ENCODE peak calls at places on chromosomes 12 and 14, in six cellular contexts. K, W, P, X, Y and M are unnamed samples. For H3K36me3 and H3K27me3, the result is how much of the 10 kb centered on the place peaks cover.

GRCh38 chr14:99475660-99476059 is 5.0 kb downstream of the SETD3 start:
- DNase-seq in K (no peak), W (no peak), P (no peak), X (no peak), Y (no peak), M (no peak)

GRCh38 chr14:68782091-68782981 is 10.5 kb downstream of the ZFP36L1 start:
- DNase-seq in K (no peak), W (no peak), P (peak), X (no peak), Y (no peak), M (no peak)

GRCh38 chr14:77139540-77140342 is 1.9 kb downstream of the ZDHHC22 start:
- DNase-seq in K (peak), W (no peak), P (no peak), X (no peak), Y (peak), M (peak)

GRCh38 chr14:52473557-52473956 is 78.7 kb downstream of the TXNDC16 start:
- DNase-seq in K (no peak), W (no peak), P (no peak), X (peak), Y (peak), M (no peak)

GRCh38 chr12:102399653-102400052 is 80.7 kb downstream of the IGF1 start:
- DNase-seq in K (no peak), W (no peak), P (no peak), X (no peak), Y (no peak), M (no peak)

GRCh38 chr12:20777420-20777819 is 33.1 kb upstream of the SLCO1B3 start:
- DNase-seq in K (no peak), W (no peak), P (no peak), X (no peak), Y (no peak), M (no peak)

GRCh38 chr12:98059659-98060343 is 455.6 kb upstream of the TMPO start:
- DNase-seq in K (no peak), W (no peak), P (no peak), X (no peak), Y (no peak), M (no peak)

GRCh38 chr12:62190081-62190480 is 70.1 kb upstream of the USP15 start:
- DNase-seq in K (no peak), W (no peak), P (no peak), X (no peak), Y (no peak), M (no peak)

GRCh38 chr14:93231129-93231979 is 24.3 kb downstream of the UBR7 start:
- DNase-seq in K (no peak), W (peak), P (peak), X (peak), Y (no peak), M (no peak)

GRCh38 chr14:49615776-49616175 is 4.7 kb downstream of the RPL36AL start:
- DNase-seq in K (no peak), W (no peak), P (no peak), X (peak), Y (no peak), M (no peak)

GRCh38 chr12:118107026-118107425 is 3.2 kb upstream of the VSIG10 start:
- DNase-seq in K (no peak), W (no peak), P (no peak), X (no peak), Y (no peak), M (no peak)

GRCh38 chr12:4526923-4527546 is 11.7 kb upstream of the RAD51AP1 start:
- DNase-seq in K (no peak), W (no peak), P (no peak), X (no peak), Y (no peak), M (no peak)

GRCh38 chr12:15472036-15472435 is 149.7 kb downstream of the PTPRO start:
- DNase-seq in K (no peak), W (no peak), P (no peak), X (peak), Y (no peak), M (no peak)

GRCh38 chr14:101031721-101032120 is 128.2 kb upstream of the RTL1 start:
- DNase-seq in K (no peak), W (peak), P (peak), X (no peak), Y (no peak), M (no peak)

GRCh38 chr14:97381309-97381708 is 584.1 kb downstream of the VRK1 start:
- DNase-seq in K (no peak), W (no peak), P (no peak), X (no peak), Y (no peak), M (no peak)

GRCh38 chr12:2372735-2373134 is 319.9 kb downstream of the CACNA1C start:
- DNase-seq in K (no peak), W (peak), P (no peak), X (no peak), Y (no peak), M (no peak)

GRCh38 chr12:24172031-24172772 is 222.7 kb upstream of the SOX5 start:
- DNase-seq in K (no peak), W (no peak), P (no peak), X (no peak), Y (no peak), M (peak)

GRCh38 chr14:77707724-77708408 is at the start of the genes ALKBH1 and SLIRP:
- DNase-seq in K (peak), W (peak), P (peak), X (peak), Y (peak), M (peak)

GRCh38 chr12:46364777-46365580 is 7.6 kb downstream of the SLC38A2 start:
- DNase-seq in K (peak), W (no peak), P (no peak), X (peak), Y (no peak), M (peak)

GRCh38 chr14:75826599-75826998 is 155.2 kb downstream of the TGFB3 start:
- DNase-seq in K (no peak), W (no peak), P (no peak), X (peak), Y (no peak), M (no peak)

GRCh38 chr12:79426121-79426520 is 264.6 kb downstream of the PAWR start:
- DNase-seq in K (no peak), W (no peak), P (no peak), X (no peak), Y (no peak), M (no peak)

GRCh38 chr14:39372656-39373055 is 59.6 kb downstream of the FBXO33 start:
- DNase-seq in K (no peak), W (no peak), P (no peak), X (no peak), Y (no peak), M (no peak)

GRCh38 chr12:124168016-124168415 is 126.9 kb upstream of the RFLNA start:
- DNase-seq in K (no peak), W (no peak), P (no peak), X (no peak), Y (no peak), M (no peak)

GRCh38 chr12:1297206-1297605 is 297.2 kb downstream of the FBXL14 start:
- DNase-seq in K (no peak), W (no peak), P (no peak), X (no peak), Y (no peak), M (no peak)

GRCh38 chr12:124040737-124041136 is 67.7 kb downstream of the ZNF664 start:
- DNase-seq in K (no peak), W (no peak), P (no peak), X (no peak), Y (no peak), M (no peak)

GRCh38 chr12:120574106-120574505 is 7.1 kb downstream of the POP5 start:
- DNase-seq in K (no peak), W (no peak), P (no peak), X (no peak), Y (no peak), M (no peak)

GRCh38 chr14:103828315-103828967 is 18.9 kb downstream of the PPP1R13B start:
- DNase-seq in K (peak), W (peak), P (peak), X (peak), Y (no peak), M (peak)

GRCh38 chr12:109109756-109110350 is 6.5 kb upstream of the ACACB start:
- DNase-seq in K (no peak), W (no peak), P (no peak), X (no peak), Y (no peak), M (no peak)

GRCh38 chr12:72285861-72286260 is 13.7 kb downstream of the TRHDE start:
- DNase-seq in K (no peak), W (no peak), P (no peak), X (no peak), Y (no peak), M (no peak)

GRCh38 chr12:9646794-9647622 is 22.5 kb upstream of the CLEC2D start:
- DNase-seq in K (no peak), W (no peak), P (no peak), X (no peak), Y (no peak), M (no peak)

GRCh38 chr12:52250048-52250990 is 17.3 kb downstream of the KRT7 start:
- DNase-seq in K (no peak), W (no peak), P (no peak), X (no peak), Y (no peak), M (no peak)

GRCh38 chr14:61388173-61388975 is 67.0 kb downstream of the PRKCH start:
- DNase-seq in K (no peak), W (no peak), P (no peak), X (peak), Y (peak), M (peak)

GRCh38 chr12:121038861-121039654 is at the start of gene OASL:
- DNase-seq in K (peak), W (peak), P (no peak), X (peak), Y (no peak), M (peak)

GRCh38 chr14:36654185-36655053 is 7.2 kb upstream of the PAX9 start:
- DNase-seq in K (no peak), W (no peak), P (no peak), X (no peak), Y (no peak), M (no peak)

GRCh38 chr14:26138764-26139445 is 458.9 kb downstream of the NOVA1 start:
- DNase-seq in K (no peak), W (no peak), P (no peak), X (no peak), Y (no peak), M (peak)

GRCh38 chr12:82873951-82874350 is 187.2 kb downstream of the TMTC2 start:
- DNase-seq in K (no peak), W (no peak), P (no peak), X (no peak), Y (no peak), M (no peak)

GRCh38 chr12:113997365-113997764 is 31.2 kb upstream of the RBM19 start:
- DNase-seq in K (no peak), W (no peak), P (no peak), X (no peak), Y (no peak), M (no peak)

GRCh38 chr14:100715332-100715731 is 11.4 kb upstream of the DLK1 start:
- DNase-seq in K (no peak), W (no peak), P (no peak), X (no peak), Y (no peak), M (no peak)

GRCh38 chr14:68076451-68076850 is 256.9 kb downstream of the RAD51B start:
- DNase-seq in K (no peak), W (no peak), P (no peak), X (peak), Y (no peak), M (no peak)

GRCh38 chr12:96194901-96195844 is 998 bp downstream of the ELK3 start:
- DNase-seq in K (peak), W (peak), P (peak), X (peak), Y (peak), M (peak)

GRCh38 chr12:68780731-68781130 is 27.2 kb upstream of the MDM2 start:
- DNase-seq in K (no peak), W (no peak), P (no peak), X (no peak), Y (no peak), M (no peak)

GRCh38 chr12:68785358-68785757 is 22.6 kb upstream of the MDM2 start:
- DNase-seq in K (no peak), W (no peak), P (no peak), X (peak), Y (no peak), M (no peak)

GRCh38 chr12:68784015-68784414 is 24.0 kb upstream of the MDM2 start:
- DNase-seq in K (no peak), W (no peak), P (no peak), X (no peak), Y (no peak), M (no peak)

GRCh38 chr12:68779280-68779679 is 28.7 kb upstream of the MDM2 start:
- DNase-seq in K (no peak), W (no peak), P (no peak), X (no peak), Y (no peak), M (no peak)

GRCh38 chr12:68781728-68782127 is 26.2 kb upstream of the MDM2 start:
- DNase-seq in K (no peak), W (no peak), P (no peak), X (no peak), Y (no peak), M (no peak)
- H3K36me3 ChIP-seq in K (under half), W (under half), P (under half), X (under half), Y (under half), M (under half)

DNA sequence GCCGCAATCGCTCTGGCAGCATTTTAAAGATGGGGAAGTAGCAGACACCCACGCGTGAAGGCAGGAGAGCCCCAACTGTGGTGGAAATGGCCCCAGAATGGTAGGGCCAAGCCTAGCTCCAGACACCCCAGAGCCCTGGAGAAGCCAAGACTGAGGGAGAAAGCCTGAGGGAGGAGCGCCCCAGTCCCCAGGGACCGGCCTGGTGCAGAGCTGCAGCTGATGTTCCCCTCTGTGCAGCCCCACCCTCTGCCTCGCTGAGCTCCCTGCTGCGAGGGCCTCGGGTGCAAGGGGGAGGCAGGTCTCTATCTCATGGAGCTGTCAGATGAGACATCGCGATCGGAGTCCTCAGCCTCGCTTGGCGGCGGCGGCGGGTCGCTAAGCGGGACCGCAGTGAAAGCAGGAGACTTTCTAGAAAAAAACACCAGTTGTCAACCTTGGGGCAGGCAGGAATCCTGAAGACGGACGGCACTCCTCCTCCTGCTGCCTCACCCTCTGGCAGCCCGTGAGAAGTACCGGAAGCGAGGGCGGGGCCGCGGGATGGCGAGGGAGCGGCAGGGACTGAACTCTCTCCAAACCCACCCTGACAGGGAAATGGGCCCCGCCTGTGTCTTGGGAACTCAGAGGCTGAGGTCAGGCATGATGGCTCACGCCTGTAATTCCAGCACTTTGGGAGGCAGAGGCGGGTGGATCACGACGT is 6.0 kb downstream of the GAPDH start:
- DNase-seq in K (peak), W (peak), P (peak), X (peak), Y (peak), M (peak)
- H3K4me3 ChIP-seq in K (no peak), W (peak), P (no peak), X (peak), Y (peak), M (no peak)

DNA sequence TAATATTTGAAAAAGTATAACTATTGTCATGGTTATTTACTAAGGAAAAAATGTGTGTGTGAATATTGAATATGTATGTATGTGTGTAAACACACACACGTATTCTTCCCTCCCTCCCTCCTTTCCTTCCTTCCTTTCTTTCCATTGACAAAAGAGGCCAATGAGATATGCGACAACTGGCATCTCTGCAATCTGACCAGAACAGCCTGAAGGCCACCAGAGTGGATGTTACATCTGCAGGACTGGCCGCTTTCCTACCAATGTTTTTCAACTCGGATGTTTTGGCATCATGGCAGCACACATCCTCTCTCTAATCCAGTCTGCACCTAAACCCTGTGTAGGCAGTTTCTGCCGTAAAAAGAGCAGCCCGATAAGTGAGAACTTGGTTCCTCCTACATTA is 20.7 kb downstream of the HOXC4 start:
- DNase-seq in K (no peak), W (no peak), P (no peak), X (no peak), Y (no peak), M (no peak)
- H3K27me3 ChIP-seq in K (under half), W (under half), P (under half), X (under half), Y (under half), M (under half)

DNA sequence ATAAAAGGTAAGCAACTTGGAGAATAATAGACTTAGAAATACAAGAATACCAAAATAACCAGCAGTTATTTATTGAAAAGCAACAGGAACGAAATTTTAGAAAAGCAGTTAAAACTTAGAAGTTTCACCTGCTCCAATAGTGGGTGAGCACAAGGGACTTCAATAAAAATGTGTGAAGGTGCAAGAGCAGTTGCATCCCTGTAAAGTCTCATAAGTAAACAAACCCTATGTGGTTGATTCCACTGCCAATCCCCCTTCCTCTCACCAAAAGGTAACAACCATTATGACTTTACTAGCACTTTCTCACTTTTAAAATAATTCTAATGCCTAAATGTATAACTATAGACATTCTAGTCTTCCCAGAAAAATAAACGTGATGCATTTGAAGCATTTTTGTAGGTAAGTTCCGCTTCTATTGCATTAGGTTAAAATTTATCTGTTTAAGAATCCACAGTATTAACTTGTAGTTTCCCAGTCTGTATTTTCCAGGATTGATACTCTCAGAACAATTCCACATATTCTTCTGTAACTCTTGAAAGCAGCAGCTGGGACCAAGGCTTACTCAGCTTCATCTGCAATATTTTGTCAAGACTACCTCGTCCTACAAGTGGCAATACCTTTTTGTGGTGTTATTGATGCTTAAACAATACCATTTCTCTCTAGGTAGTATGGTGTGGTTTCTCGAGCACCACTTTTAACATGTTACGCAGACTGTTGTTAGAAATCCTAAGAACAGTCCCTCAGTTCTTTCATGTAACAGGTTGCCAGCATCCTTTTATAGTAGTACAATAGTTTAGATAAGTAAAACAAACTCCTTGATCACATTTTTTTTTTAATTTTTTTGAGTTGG is 32.1 kb downstream of the HNRNPC start:
- DNase-seq in K (no peak), W (no peak), P (no peak), X (no peak), Y (no peak), M (no peak)
- H3K36me3 ChIP-seq in K (under half), W (half or more), P (under half), X (under half), Y (half or more), M (half or more)

DNA sequence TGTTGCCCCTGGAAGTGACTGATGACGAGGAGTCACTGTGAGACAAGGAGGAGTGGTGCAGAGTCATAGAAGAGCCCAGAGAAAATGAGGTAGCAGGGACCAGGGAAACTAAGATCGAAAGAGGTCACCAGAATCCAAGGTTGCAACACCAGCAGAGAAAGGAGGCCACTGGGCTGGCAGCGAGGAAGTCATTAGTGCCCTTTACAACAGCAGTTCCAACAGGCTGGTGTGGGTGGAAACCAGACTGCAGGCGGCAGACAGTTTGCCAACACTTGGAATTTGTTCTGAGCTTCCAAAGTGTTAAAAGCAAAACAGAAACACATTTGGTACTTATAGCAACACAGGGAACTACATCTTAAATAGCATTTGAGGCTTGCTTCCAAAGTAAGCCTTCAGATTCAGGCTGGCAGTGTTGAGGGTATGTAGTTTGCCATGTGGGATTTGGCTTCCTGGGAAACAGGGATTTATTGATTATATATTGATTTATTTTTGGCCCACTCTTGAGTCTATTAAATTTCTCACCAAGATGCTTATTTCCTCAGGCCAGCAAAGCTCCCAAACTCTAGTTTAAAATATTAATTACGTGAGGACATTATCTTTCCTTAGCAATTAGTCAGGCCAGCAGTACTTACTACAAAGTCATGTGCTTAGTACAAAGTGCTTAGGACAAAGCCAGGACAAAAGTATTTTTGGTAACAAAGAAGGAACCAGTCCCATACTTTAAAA is 95.1 kb upstream of the PWP1 start:
- DNase-seq in K (no peak), W (no peak), P (no peak), X (no peak), Y (no peak), M (no peak)
- H3K4me3 ChIP-seq in K (no peak), W (no peak), P (no peak), X (no peak), Y (no peak), M (no peak)